ENCODE peak calls at places on chromosome 5, in nine cellular contexts. D is endodermal cell; L is heart right ventricle; P is AG04450; Z is hepatocyte; T is lower lobe of right lung; S is substantia nigra; J is tibial artery; M is effector memory CD4-positive, alpha-beta T cell. V is an unnamed sample.

GRCh38 chr5:43649256-43649655 is 46.3 kb downstream of the NNT start:
- DNase-seq in D (no peak), T (no peak), L (no peak), M (no peak), J (no peak), S (no peak), Z (no peak), P (no peak), V (no peak)

GRCh38 chr5:86997501-86997900 is 270.2 kb upstream of the RASA1 start:
- DNase-seq in S (no peak), M (no peak), Z (no peak), T (no peak), D (no peak), J (no peak), L (no peak), P (no peak), V (no peak)

GRCh38 chr5:87361031-87361443 is 51.7 kb downstream of the CCNH start:
- DNase-seq in T (no peak), S (no peak), M (no peak), D (no peak), P (peak), J (no peak), L (no peak), Z (peak), V (no peak)

GRCh38 chr5:40681351-40682311 is 1.9 kb downstream of the PTGER4 start:
- DNase-seq in P (no peak), S (no peak), M (peak), Z (peak), L (peak), D (peak), T (peak), J (peak), V (peak)

GRCh38 chr5:173468821-173469251 is 140.6 kb upstream of the STC2 start:
- DNase-seq in D (no peak), T (no peak), J (no peak), S (no peak), L (no peak), Z (no peak), M (no peak), P (no peak), V (no peak)

GRCh38 chr5:45507174-45507573 is 189.0 kb downstream of the HCN1 start:
- DNase-seq in L (no peak), D (no peak), T (no peak), J (no peak), M (no peak), P (no peak), S (no peak), Z (peak), V (no peak)

GRCh38 chr5:119274024-119274766 is 81.6 kb upstream of the TNFAIP8 start:
- DNase-seq in T (no peak), L (no peak), P (no peak), S (no peak), J (no peak), Z (peak), D (no peak), M (no peak), V (no peak)

GRCh38 chr5:146344155-146345118 is 5.8 kb downstream of the POU4F3 start:
- DNase-seq in M (no peak), P (no peak), S (no peak), L (peak), J (no peak), Z (no peak), T (no peak), D (peak), V (no peak)

GRCh38 chr5:123670981-123671557 is 159.1 kb downstream of the CSNK1G3 start:
- DNase-seq in L (no peak), Z (peak), M (peak), T (no peak), S (peak), P (peak), D (peak), J (no peak), V (peak)

GRCh38 chr5:148791334-148791667 is 35.1 kb upstream of the ADRB2 start:
- DNase-seq in Z (no peak), P (no peak), M (no peak), S (no peak), T (no peak), J (no peak), D (no peak), L (no peak), V (no peak)

GRCh38 chr5:14628346-14628745 is 36.2 kb upstream of the OTULIN start:
- DNase-seq in S (no peak), Z (peak), T (no peak), J (no peak), L (no peak), M (peak), P (peak), D (peak), V (peak)

GRCh38 chr5:101047181-101047580 is 144.1 kb upstream of the ST8SIA4 start:
- DNase-seq in P (no peak), L (no peak), D (no peak), J (no peak), T (no peak), M (no peak), Z (no peak), S (no peak), V (peak)

GRCh38 chr5:132103969-132104391 is 30.4 kb downstream of the CSF2 start:
- DNase-seq in J (no peak), T (peak), M (no peak), S (no peak), L (no peak), Z (no peak), D (no peak), P (no peak), V (no peak)
- H3K27ac ChIP-seq in J (peak), T (peak), M (peak), S (no peak), L (peak), Z (peak), D (no peak), P (peak), V (no peak)

GRCh38 chr5:2852446-2852845 is 101.0 kb upstream of the IRX2 start:
- DNase-seq in P (no peak), L (no peak), M (no peak), Z (no peak), J (no peak), T (no peak), S (no peak), D (no peak), V (no peak)

GRCh38 chr5:2848634-2849033 is 97.2 kb upstream of the IRX2 start:
- DNase-seq in D (no peak), L (no peak), M (no peak), T (no peak), Z (no peak), S (no peak), P (no peak), J (no peak), V (no peak)

GRCh38 chr5:2849429-2849828 is 98.0 kb upstream of the IRX2 start:
- DNase-seq in Z (no peak), T (no peak), S (no peak), D (no peak), J (no peak), L (no peak), P (no peak), M (no peak), V (no peak)

GRCh38 chr5:2851895-2852294 is 100.4 kb upstream of the IRX2 start:
- DNase-seq in Z (no peak), M (no peak), P (no peak), T (no peak), J (no peak), S (no peak), D (no peak), L (no peak), V (no peak)

DNA sequence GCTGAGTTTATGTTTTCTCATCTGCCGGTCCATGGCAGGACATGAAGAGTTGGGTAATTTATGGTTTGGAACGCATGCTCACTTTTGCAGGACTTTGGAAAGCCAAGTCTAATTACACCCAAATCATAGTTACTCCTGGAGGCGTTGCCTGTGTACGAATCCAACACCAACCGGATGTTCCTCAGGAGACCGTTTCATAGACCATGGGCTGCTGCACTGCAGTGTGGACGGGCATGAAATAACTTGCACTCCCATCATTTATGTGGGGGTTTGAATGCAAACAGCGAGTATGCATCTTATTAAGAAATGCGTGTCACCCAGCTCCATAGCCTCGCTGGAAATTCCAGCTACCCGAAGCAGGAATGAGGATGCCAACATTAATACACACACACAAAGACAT is 96.1 kb upstream of the IRX2 start:
- DNase-seq in Z (no peak), D (no peak), M (no peak), S (no peak), J (no peak), T (no peak), P (no peak), L (no peak), V (no peak)
- H3K27ac ChIP-seq in Z (no peak), D (no peak), M (no peak), S (no peak), J (no peak), T (no peak), P (no peak), L (no peak), V (no peak)

GRCh38 chr5:85170183-85170582 is 785.5 kb upstream of the EDIL3 start:
- DNase-seq in P (no peak), T (no peak), D (no peak), Z (no peak), J (no peak), S (no peak), L (no peak), M (no peak), V (no peak)
- H3K27ac ChIP-seq in P (no peak), T (no peak), D (no peak), Z (no peak), J (no peak), S (no peak), L (no peak), M (no peak), V (no peak)

GRCh38 chr5:93303291-93303691 is 277.7 kb downstream of the NR2F1-AS1 start:
- DNase-seq in M (no peak), S (no peak), P (no peak), J (no peak), Z (no peak), T (no peak), L (no peak), D (no peak), V (no peak)

GRCh38 chr5:93300309-93300923 is 280.6 kb downstream of the NR2F1-AS1 start:
- DNase-seq in M (no peak), J (no peak), T (no peak), L (no peak), P (no peak), Z (no peak), S (no peak), D (no peak), V (no peak)

GRCh38 chr5:93299596-93300308 is 281.3 kb downstream of the NR2F1-AS1 start:
- DNase-seq in P (no peak), J (no peak), Z (no peak), T (no peak), S (no peak), L (no peak), D (peak), M (no peak), V (no peak)

GRCh38 chr5:93302711-93303110 is 278.3 kb downstream of the NR2F1-AS1 start:
- DNase-seq in S (no peak), J (no peak), T (no peak), D (no peak), Z (no peak), L (no peak), P (no peak), M (no peak), V (no peak)

GRCh38 chr5:93300945-93301344 is 280.1 kb downstream of the NR2F1-AS1 start:
- DNase-seq in Z (no peak), D (no peak), J (no peak), M (no peak), L (no peak), P (no peak), T (no peak), S (no peak), V (no peak)
- H3K27ac ChIP-seq in Z (no peak), D (peak), J (no peak), M (no peak), L (no peak), P (no peak), T (no peak), S (no peak), V (no peak)

GRCh38 chr5:57839447-57839846 is 356.8 kb upstream of the ACTBL2 start:
- DNase-seq in Z (no peak), P (no peak), D (no peak), S (no peak), J (no peak), L (no peak), M (no peak), T (no peak), V (no peak)

GRCh38 chr5:57842376-57843015 is 359.9 kb upstream of the ACTBL2 start:
- DNase-seq in D (no peak), T (no peak), Z (no peak), J (no peak), L (no peak), S (no peak), M (no peak), P (no peak), V (no peak)

GRCh38 chr5:57843016-57843402 is 360.4 kb upstream of the ACTBL2 start:
- DNase-seq in L (no peak), T (no peak), Z (no peak), D (no peak), M (no peak), S (no peak), P (no peak), J (no peak), V (no peak)

GRCh38 chr5:57844410-57844809 is 361.8 kb upstream of the ACTBL2 start:
- DNase-seq in L (peak), P (no peak), J (no peak), S (no peak), T (no peak), D (no peak), Z (no peak), M (no peak), V (no peak)

GRCh38 chr5:57841671-57842375 is 359.2 kb upstream of the ACTBL2 start:
- DNase-seq in J (no peak), L (no peak), Z (peak), T (no peak), S (no peak), M (no peak), P (peak), D (peak), V (no peak)
- H3K27ac ChIP-seq in J (no peak), L (peak), Z (peak), T (no peak), S (no peak), M (no peak), P (peak), D (peak), V (no peak)

GRCh38 chr5:150023136-150023535 is 22.6 kb downstream of the HMGXB3 start:
- DNase-seq in S (no peak), L (no peak), M (no peak), P (no peak), T (no peak), D (no peak), J (no peak), Z (no peak), V (no peak)

GRCh38 chr5:150020249-150020648 is 19.7 kb downstream of the HMGXB3 start:
- DNase-seq in J (no peak), Z (no peak), P (no peak), T (no peak), S (no peak), D (no peak), L (no peak), M (no peak), V (no peak)

GRCh38 chr5:150022163-150022540 is 21.6 kb downstream of the HMGXB3 start:
- DNase-seq in D (no peak), Z (no peak), T (no peak), P (peak), M (no peak), L (no peak), J (no peak), S (no peak), V (no peak)

GRCh38 chr5:150022681-150023080 is 22.1 kb downstream of the HMGXB3 start:
- DNase-seq in S (no peak), D (peak), T (no peak), P (no peak), Z (no peak), J (no peak), M (no peak), L (no peak), V (no peak)

GRCh38 chr5:150021491-150022162 is 21.1 kb downstream of the HMGXB3 start:
- DNase-seq in Z (no peak), D (peak), S (no peak), J (peak), P (no peak), L (peak), M (no peak), T (no peak), V (no peak)
- H3K27ac ChIP-seq in Z (peak), D (peak), S (peak), J (peak), P (peak), L (peak), M (no peak), T (peak), V (no peak)

DNA sequence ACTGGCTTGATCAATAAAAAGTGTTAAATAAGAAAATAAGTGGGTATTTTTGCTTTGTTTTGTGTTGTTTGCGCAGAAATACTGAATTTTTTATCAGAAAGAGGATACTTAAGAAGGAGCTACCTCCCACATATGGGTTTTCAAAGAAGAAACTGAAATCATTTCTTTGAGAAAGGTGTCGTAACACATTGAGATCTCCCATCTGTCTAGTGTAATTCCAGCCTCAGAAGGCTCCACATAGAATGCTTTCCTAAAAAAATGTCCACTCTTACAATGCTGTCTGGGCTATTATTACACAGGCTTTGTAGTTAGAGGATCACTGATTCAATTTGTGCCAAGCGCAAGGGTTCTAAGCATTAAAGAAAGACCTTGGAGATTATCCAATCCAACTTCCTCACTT is 226.2 kb downstream of the EPB41L4A start:
- DNase-seq in Z (no peak), P (no peak), M (no peak), L (no peak), S (no peak), T (no peak), D (no peak), J (no peak), V (no peak)
- H3K27ac ChIP-seq in Z (no peak), P (no peak), M (no peak), L (no peak), S (no peak), T (no peak), D (no peak), J (no peak), V (no peak)

DNA sequence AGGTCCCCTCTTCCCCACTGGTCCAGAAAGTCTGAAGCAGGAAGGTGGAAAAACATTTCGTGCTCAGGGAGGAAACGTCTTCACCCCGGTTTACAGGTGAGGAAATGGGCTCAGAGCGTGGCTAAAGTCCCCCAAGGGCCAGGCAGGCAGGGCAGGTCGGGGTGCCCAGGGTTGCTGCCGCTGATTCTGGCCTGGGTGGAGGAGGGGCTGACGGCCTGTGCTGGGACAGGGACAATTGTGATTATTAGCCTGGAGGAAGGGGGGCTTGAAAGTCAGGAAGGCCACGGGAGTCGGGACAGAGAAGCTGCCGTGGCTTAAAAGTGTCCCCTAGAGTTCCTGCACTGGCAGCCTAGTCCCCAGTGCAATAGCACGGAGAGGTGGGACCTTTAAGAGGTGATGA is 26.6 kb upstream of the CNOT6 start:
- DNase-seq in M (no peak), Z (no peak), S (no peak), D (no peak), P (no peak), L (no peak), J (peak), T (no peak), V (no peak)
- H3K27ac ChIP-seq in M (no peak), Z (no peak), S (no peak), D (no peak), P (no peak), L (no peak), J (no peak), T (peak), V (no peak)

GRCh38 chr5:74256947-74257573 is 383.5 kb downstream of the ENC1 start:
- DNase-seq in T (no peak), D (peak), J (no peak), L (no peak), M (no peak), Z (no peak), P (no peak), S (no peak), V (no peak)
- H3K27ac ChIP-seq in T (peak), D (no peak), J (no peak), L (peak), M (no peak), Z (peak), P (no peak), S (no peak), V (no peak)

V was measured in DND-41.